ENCODE peak calls at places on chromosomes 3 and 15, in eight cellular contexts. K is Panc1; R is fibroblast of lung; W is thoracic aorta; P is uterus; E is effector memory CD4-positive, alpha-beta T cell; M is pancreas; J is cardiac muscle cell. T is an unnamed sample.

GRCh38 chr3:190699784-190700183 is 162.7 kb downstream of the GMNC start:
- DNase-seq in K (no peak), R (no peak), W (no peak), P (no peak), E (no peak), M (no peak), J (no peak), T (no peak)

GRCh38 chr3:45426161-45426560 is 37.8 kb downstream of the LARS2 start:
- DNase-seq in K (no peak), R (no peak), W (no peak), P (no peak), E (no peak), M (no peak), J (no peak), T (peak; percentile 11)

GRCh38 chr3:40642812-40643211 is 118.1 kb downstream of the ZNF621 start:
- DNase-seq in K (no peak), R (no peak), W (no peak), P (no peak), E (no peak), M (no peak), J (no peak), T (no peak)

GRCh38 chr15:68674975-68675374 is 96.2 kb downstream of the CORO2B start:
- DNase-seq in K (no peak), R (peak; percentile 5), W (no peak), P (no peak), E (no peak), M (no peak), J (peak; percentile 32), T (no peak)

GRCh38 chr3:151766454-151766853 is 32.7 kb downstream of the AADACL2 start:
- DNase-seq in K (no peak), R (peak; percentile 50), W (no peak), P (no peak), E (no peak), M (no peak), J (peak; percentile 56), T (no peak)

GRCh38 chr3:169668957-169669681 is 5.6 kb upstream of the MECOM start:
- DNase-seq in K (no peak), R (peak; percentile 57), W (peak; percentile 39), P (peak; percentile 39), E (no peak), M (peak; percentile 95), J (peak; percentile 82), T (no peak)

GRCh38 chr3:49277357-49277723 is 308 bp upstream of the C3orf62 start:
- DNase-seq in K (no peak), R (peak; percentile 21), W (no peak), P (no peak), E (no peak), M (no peak), J (no peak), T (no peak)

GRCh38 chr3:176961916-176962315 is 235.4 kb downstream of the TBL1XR1 start:
- DNase-seq in K (no peak), R (peak; percentile 54), W (no peak), P (no peak), E (no peak), M (no peak), J (peak; percentile 42), T (no peak)

GRCh38 chr3:146498002-146498736 is 28.8 kb upstream of the PLSCR2 start:
- DNase-seq in K (no peak), R (no peak), W (no peak), P (no peak), E (no peak), M (no peak), J (no peak), T (no peak)

GRCh38 chr3:13561376-13561775 is 12.5 kb downstream of the FBLN2 start:
- DNase-seq in K (no peak), R (no peak), W (no peak), P (no peak), E (no peak), M (no peak), J (no peak), T (no peak)

GRCh38 chr15:89494941-89495637 is 1.3 kb downstream of the RHCG start:
- DNase-seq in K (no peak), R (no peak), W (no peak), P (no peak), E (no peak), M (no peak), J (peak; percentile 32), T (no peak)

GRCh38 chr3:56932858-56933257 is 127.6 kb upstream of the SPATA12 start:
- DNase-seq in K (no peak), R (no peak), W (no peak), P (no peak), E (no peak), M (no peak), J (no peak), T (no peak)

GRCh38 chr15:62850791-62851291 is 191.7 kb upstream of the TPM1 start:
- DNase-seq in K (no peak), R (peak; percentile 96), W (no peak), P (no peak), E (no peak), M (no peak), J (peak; percentile 71), T (no peak)

GRCh38 chr15:78110096-78110495 is 17.7 kb downstream of the SH2D7 start:
- DNase-seq in K (no peak), R (no peak), W (no peak), P (no peak), E (no peak), M (no peak), J (no peak), T (no peak)

DNA sequence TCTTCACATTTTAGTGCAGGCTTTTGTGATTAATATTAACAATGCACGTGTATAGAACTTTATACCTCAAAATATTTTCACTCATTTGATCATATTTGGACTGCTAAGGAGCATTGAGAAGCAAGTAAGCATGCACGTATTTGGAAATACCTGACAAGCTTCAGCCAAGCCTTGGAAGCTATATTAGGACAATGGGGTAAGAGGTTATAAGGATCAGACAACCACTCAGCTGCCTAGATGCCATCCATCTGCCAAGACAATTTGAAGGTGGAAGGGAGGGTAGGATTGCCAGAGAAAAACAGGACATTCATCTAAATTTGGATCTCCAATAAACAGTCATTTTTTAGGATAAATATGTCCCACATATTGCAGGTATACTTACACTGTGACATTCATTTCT is 394.9 kb upstream of the CFAP20DC start:
- DNase-seq in K (no peak), R (no peak), W (no peak), P (no peak), E (no peak), M (no peak), J (no peak), T (no peak)
- H3K27ac ChIP-seq in K (no peak overlapping the region), R (no peak overlapping the region), W (no peak overlapping the region), P (no peak overlapping the region), E (no peak overlapping the region), M (no peak overlapping the region), J (no peak overlapping the region), T (no peak overlapping the region)

DNA sequence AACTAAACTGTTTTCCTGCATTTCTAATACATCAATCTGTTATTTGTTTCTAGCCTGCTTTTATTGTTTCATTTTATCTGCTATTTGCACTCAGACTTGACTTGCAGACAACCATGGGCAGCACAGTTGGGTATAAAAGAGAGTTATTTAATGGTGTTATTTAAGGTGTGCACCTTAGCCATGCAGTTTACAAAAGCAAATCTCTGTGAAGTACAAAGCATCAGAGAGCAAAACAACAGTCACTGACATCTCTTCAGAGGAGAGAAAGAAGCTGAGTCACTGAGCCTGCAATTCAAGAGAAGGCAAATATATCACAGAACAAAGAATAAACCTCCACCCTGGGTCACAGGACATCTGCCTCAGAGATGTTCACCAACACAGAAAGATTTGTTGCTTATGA is 255.9 kb upstream of the ICE2 start:
- DNase-seq in K (no peak), R (no peak), W (no peak), P (no peak), E (no peak), M (no peak), J (no peak), T (no peak)
- H3K4me1 ChIP-seq in K (no peaks in the 10 kb centered on the region), R (no peaks in the 10 kb centered on the region), W (no peaks in the 10 kb centered on the region), P (no peaks in the 10 kb centered on the region), E (peaks cover 4% of the 10 kb centered on the region), M (no peaks in the 10 kb centered on the region), J (no peaks in the 10 kb centered on the region), T (no peaks in the 10 kb centered on the region)

GRCh38 chr15:22868928-22869327 is 30.5 kb downstream of the NIPA2 start:
- DNase-seq in K (no peak), R (no peak), W (no peak), P (no peak), E (no peak), M (no peak), J (no peak), T (no peak)
- H3K36me3 ChIP-seq in K (peaks cover 21% of the 10 kb centered on the region), R (peaks cover 16% of the 10 kb centered on the region), W (peaks cover 61% of the 10 kb centered on the region), P (no peaks in the 10 kb centered on the region), E (peaks cover 16% of the 10 kb centered on the region), M (no peaks in the 10 kb centered on the region), J (peaks cover 69% of the 10 kb centered on the region), T (peaks cover 5% of the 10 kb centered on the region)

DNA sequence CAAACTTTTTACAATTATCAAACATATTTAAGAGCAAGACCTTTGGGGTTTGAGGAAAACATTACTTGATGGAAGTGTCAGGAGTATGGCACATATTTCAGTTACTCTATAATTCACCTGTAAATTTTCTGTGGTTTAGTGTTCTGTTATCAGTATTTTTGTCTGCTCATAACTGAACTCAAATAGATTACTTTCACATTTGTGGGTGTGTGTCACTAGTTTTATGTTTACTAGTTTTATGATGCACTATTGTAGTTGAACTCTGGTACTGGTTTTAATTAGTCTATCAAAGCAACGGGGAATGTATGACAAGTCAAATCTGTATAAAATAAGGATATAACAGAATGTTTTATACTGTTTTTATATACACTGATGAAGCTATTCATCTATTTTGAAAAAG is 27.2 kb downstream of the OXSM start:
- DNase-seq in K (no peak), R (no peak), W (no peak), P (no peak), E (no peak), M (no peak), J (no peak), T (no peak)
- H3K27ac ChIP-seq in K (no peak overlapping the region), R (no peak overlapping the region), W (no peak overlapping the region), P (no peak overlapping the region), E (no peak overlapping the region), M (no peak overlapping the region), J (no peak overlapping the region), T (no peak overlapping the region)

DNA sequence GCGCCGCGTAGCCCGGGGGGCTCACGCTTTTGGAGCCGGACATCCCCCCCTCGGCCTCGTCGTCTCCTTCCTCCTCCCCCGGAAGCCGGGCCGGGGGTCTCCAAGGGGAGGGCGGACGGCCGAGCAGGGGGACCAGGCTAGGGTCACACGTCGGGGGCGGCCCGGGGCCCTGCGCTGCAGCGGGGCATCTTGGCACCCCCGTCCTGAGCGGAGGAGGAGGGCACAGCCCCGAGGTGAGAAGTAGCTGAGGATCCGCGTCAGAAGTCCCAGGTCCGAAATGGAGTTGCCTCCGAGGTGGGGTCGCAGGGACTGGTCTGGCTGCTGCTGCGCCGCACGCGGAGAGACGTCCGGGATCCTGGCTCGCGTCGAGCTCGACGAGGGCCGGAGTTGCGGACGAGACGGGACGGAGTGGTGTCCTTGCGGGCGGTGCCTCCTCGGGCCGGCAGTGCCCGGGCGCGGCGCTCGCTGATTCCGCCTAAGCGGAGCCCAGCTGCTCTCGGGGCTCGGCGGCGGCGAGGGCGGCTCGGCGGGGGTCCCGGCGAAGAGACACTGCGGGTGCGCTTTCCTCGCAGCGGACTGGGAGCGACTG is at the start of gene ADCY5:
- DNase-seq in K (no peak), R (no peak), W (no peak), P (peak; percentile 35), E (no peak), M (peak; percentile 20), J (no peak), T (no peak)
- H3K4me1 ChIP-seq in K (no peaks in the 10 kb centered on the region), R (no peaks in the 10 kb centered on the region), W (peaks cover 7% of the 10 kb centered on the region), P (no peaks in the 10 kb centered on the region), E (no peaks in the 10 kb centered on the region), M (no peaks in the 10 kb centered on the region), J (peaks cover 15% of the 10 kb centered on the region), T (peaks cover 5% of the 10 kb centered on the region)

GRCh38 chr3:193662757-193663322 is 69.8 kb downstream of the OPA1 start:
- DNase-seq in K (no peak), R (no peak), W (no peak), P (no peak), E (no peak), M (no peak), J (peak; percentile 83), T (no peak)
- H3K36me3 ChIP-seq in K (peaks cover 51% of the 10 kb centered on the region), R (peaks cover 4% of the 10 kb centered on the region), W (peaks cover 27% of the 10 kb centered on the region), P (no peaks in the 10 kb centered on the region), E (peaks cover 40% of the 10 kb centered on the region), M (no peaks in the 10 kb centered on the region), J (peaks cover 39% of the 10 kb centered on the region), T (peaks cover 5% of the 10 kb centered on the region)

T was measured in iPS DF 6.9.